ENCODE peak calls at places on chromosome 19, in nine cellular contexts. P, T, F, B, R, Y, N, X and A are unnamed samples. For H3K4me1, the result is how much of the 10 kb centered on the place peaks cover.

GRCh38 chr19:55643003-55643732 is at the start of gene ZNF581:
- DNase-seq in T (peak), Y (peak), X (peak), B (peak), R (peak), F (peak), N (peak), P (peak), A (peak)

GRCh38 chr19:11693505-11694499 is 44.9 kb downstream of the ZNF823 start:
- DNase-seq in P (no peak), Y (no peak), T (no peak), B (peak), F (no peak), N (no peak), X (no peak), R (peak), A (no peak)

GRCh38 chr19:8321067-8321759 is at the start of the genes NDUFA7 and RPS28:
- DNase-seq in N (peak), F (peak), Y (peak), T (peak), P (peak), R (peak), X (peak), B (peak), A (peak)

GRCh38 chr19:34172661-34173144 is 399 bp downstream of the LSM14A start:
- DNase-seq in P (no peak), Y (no peak), N (peak), X (no peak), T (peak), F (peak), R (no peak), B (no peak), A (peak)

GRCh38 chr19:6055013-6055795 is 55.1 kb downstream of the RFX2 start:
- DNase-seq in P (no peak), F (no peak), N (no peak), T (no peak), R (no peak), Y (no peak), X (no peak), B (no peak), A (peak)

GRCh38 chr19:5141278-5141925 is 172.5 kb downstream of the KDM4B start:
- DNase-seq in Y (no peak), N (no peak), B (no peak), R (no peak), P (no peak), F (peak), X (no peak), T (peak), A (peak)

GRCh38 chr19:47545061-47545948 is 27.6 kb downstream of the ZNF541 start:
- DNase-seq in T (no peak), R (no peak), X (no peak), P (no peak), B (no peak), Y (no peak), N (no peak), F (no peak), A (no peak)

GRCh38 chr19:49434907-49435577 is 6.3 kb downstream of the SLC17A7 start:
- DNase-seq in X (peak), N (no peak), Y (no peak), R (no peak), F (no peak), B (no peak), P (no peak), T (peak), A (no peak)

GRCh38 chr19:11578342-11579142 is 1.1 kb upstream of the ACP5 start:
- DNase-seq in B (peak), F (peak), X (no peak), N (peak), Y (peak), R (peak), T (peak), P (peak), A (peak)

GRCh38 chr19:51023946-51024345 is 2.5 kb downstream of the KLK11 start:
- DNase-seq in T (no peak), N (no peak), X (no peak), R (no peak), F (no peak), Y (no peak), B (no peak), P (no peak), A (no peak)

GRCh38 chr19:1521636-1522035 is 2.2 kb upstream of the PLK5 start:
- DNase-seq in F (no peak), P (no peak), X (no peak), Y (no peak), B (no peak), N (no peak), R (no peak), T (no peak), A (no peak)

GRCh38 chr19:33740811-33741396 is 55.8 kb upstream of the KCTD15 start:
- DNase-seq in R (peak), F (no peak), P (no peak), X (peak), N (no peak), T (no peak), Y (peak), B (peak), A (peak)

GRCh38 chr19:9808855-9809646 is 9.8 kb downstream of the FBXL12 start:
- DNase-seq in F (no peak), T (no peak), B (no peak), X (no peak), N (no peak), Y (peak), R (no peak), P (no peak), A (peak)

GRCh38 chr19:21677696-21678418 is 89.5 kb downstream of the ZNF100 start:
- DNase-seq in X (no peak), F (no peak), Y (no peak), P (no peak), R (no peak), N (no peak), T (peak), B (no peak), A (no peak)

DNA sequence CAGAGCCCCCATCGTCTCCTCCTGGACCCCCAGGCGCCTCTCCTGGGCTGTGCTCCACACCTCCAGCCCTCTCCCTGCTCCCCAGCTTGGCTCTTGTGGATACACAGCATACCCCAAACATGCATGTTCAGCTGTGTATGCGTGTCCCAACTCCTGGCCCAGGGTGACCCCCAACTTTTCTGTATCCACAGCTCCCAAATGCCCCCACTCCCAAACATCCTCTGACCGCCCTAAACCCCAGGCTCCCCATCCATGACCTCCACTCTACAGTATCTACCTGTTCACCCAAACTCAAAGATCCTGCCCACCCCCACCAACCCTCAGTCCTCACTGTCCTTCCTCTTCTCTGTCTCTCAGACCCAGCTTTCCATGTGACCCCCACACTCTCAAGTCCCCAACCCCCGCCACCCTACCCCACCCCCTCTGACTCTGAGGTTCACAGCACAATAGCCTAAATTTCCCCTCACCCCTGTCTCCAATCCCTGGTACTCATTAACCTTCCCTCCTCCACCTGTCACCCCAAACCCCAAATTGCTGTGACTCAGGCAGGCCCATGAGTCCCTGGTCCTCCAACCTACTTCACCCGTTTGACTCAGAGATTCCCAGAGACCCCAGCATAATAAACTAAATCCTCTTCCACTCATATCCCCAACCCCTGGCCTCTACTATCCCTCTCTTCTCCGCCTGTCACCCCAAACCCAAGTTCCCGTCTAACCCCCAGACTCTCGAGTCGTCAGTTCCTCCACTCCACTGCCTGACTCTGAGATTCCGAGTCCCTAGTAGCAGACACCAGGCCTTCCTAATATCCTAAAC is 952 bp downstream of the UBE2M start:
- DNase-seq in R (no peak), T (no peak), Y (no peak), N (no peak), P (no peak), F (no peak), X (no peak), B (no peak), A (no peak)
- H3K4me1 ChIP-seq in R (under half), T (half or more), Y (half or more), N (under half), P (under half), F (half or more), X (under half), B (under half), A (half or more)

DNA sequence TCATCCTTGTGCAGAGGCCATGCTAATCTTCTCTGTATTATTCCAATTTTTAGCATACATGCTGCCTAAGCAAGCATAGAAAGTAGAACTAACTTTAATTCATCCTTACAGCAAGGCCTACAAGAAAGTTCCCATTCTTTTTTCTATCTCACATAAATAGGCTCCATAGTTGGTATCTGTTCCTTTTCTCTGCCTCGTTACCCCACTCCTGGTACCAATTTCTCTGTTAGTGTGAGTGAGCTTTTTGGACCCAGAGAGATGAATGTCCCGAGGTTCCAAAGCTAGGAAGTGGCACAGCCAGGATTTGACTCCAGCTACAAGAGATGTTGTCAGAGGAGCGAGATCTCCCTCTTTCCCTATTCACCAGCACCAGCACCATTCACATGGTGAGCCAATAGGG is 9.7 kb downstream of the HIF3A start:
- DNase-seq in T (no peak), P (no peak), Y (no peak), X (no peak), B (no peak), R (no peak), F (no peak), N (no peak), A (no peak)
- H3K4me1 ChIP-seq in T (under half), P (under half), Y (under half), X (under half), B (under half), R (under half), F (under half), N (under half), A (under half)

GRCh38 chr19:29665826-29666633 is 769 bp downstream of the PLEKHF1 start:
- DNase-seq in R (peak), Y (no peak), P (no peak), F (peak), T (peak), N (peak), B (peak), X (no peak), A (no peak)
- H3K4me1 ChIP-seq in R (under half), Y (half or more), P (under half), F (half or more), T (half or more), N (half or more), B (under half), X (under half), A (half or more)

DNA sequence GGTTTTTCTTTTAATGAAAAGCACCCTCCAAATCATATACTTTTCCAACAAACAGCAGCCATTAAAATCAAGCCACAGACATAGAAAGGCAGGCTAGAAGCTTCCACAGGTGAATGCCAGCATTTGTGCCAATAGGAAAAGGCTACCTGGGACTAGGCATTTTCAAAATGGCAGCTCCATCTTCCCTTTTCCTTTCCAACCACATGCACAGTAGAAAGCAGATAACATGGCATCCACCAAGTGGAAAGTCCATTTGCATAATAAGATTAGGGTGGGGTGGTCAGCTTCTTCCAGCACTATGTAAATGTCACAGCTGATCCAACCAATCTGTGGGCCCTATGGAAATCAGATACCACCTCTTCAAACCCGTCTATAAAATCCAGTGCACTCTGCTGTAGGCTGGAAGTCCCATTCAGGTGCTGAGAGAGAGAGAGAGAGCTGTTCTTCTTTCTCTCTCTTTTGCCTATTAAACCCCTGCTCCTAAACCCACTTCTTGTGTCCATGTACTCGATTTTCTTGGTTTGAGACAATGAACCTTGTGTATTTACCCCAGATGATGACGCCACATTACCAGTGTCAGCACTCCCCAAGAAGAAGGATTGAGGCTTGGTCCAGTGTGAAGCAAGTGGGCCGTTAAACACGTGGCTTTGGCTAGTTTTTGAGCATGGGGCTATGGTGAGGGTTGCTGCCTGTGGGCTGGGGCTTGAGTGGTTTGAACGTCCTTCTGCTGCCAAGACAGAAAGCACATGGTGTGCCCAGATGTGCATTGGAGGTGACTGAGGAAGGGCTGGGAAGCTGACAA is 24.2 kb upstream of the IGFL1 start:
- DNase-seq in F (no peak), X (no peak), Y (no peak), B (no peak), T (no peak), N (no peak), P (no peak), R (no peak), A (no peak)
- H3K4me1 ChIP-seq in F (under half), X (half or more), Y (under half), B (under half), T (under half), N (under half), P (under half), R (under half), A (under half)

GRCh38 chr19:45038931-45039893 is at the start of gene CLASRP:
- DNase-seq in X (peak), B (peak), T (peak), R (peak), P (peak), Y (peak), N (peak), F (peak), A (peak)

GRCh38 chr19:45040059-45040767 is 1.4 kb downstream of the CLASRP start:
- DNase-seq in X (no peak), Y (no peak), R (no peak), N (no peak), T (no peak), F (no peak), B (no peak), P (no peak), A (no peak)

GRCh38 chr19:45037393-45038169 is 1.3 kb upstream of the CLASRP start:
- DNase-seq in T (no peak), F (no peak), B (no peak), N (no peak), R (no peak), Y (no peak), P (no peak), X (no peak), A (no peak)

GRCh38 chr19:45045671-45046353 is 7.0 kb downstream of the CLASRP start:
- DNase-seq in T (no peak), R (peak), X (no peak), B (no peak), P (no peak), Y (no peak), N (no peak), F (no peak), A (no peak)

GRCh38 chr19:45041125-45041524 is 2.3 kb downstream of the CLASRP start:
- DNase-seq in P (no peak), Y (no peak), R (no peak), X (no peak), N (no peak), T (no peak), F (no peak), B (no peak), A (no peak)
- H3K4me1 ChIP-seq in P (under half), Y (under half), R (under half), X (under half), N (under half), T (half or more), F (under half), B (under half), A (under half)

GRCh38 chr19:38675611-38676010 is 28.2 kb downstream of the ACTN4 start:
- DNase-seq in N (no peak), R (no peak), Y (peak), T (no peak), P (no peak), X (no peak), F (no peak), B (no peak), A (no peak)

GRCh38 chr19:38674388-38675133 is 27.1 kb downstream of the ACTN4 start:
- DNase-seq in T (no peak), F (no peak), R (peak), Y (no peak), N (peak), B (peak), X (no peak), P (no peak), A (no peak)

GRCh38 chr19:38671654-38672053 is 24.2 kb downstream of the ACTN4 start:
- DNase-seq in R (no peak), N (no peak), X (no peak), F (no peak), P (no peak), T (no peak), B (no peak), Y (no peak), A (no peak)

GRCh38 chr19:38670921-38671398 is 23.5 kb downstream of the ACTN4 start:
- DNase-seq in B (no peak), X (peak), P (no peak), N (no peak), T (no peak), F (no peak), Y (no peak), R (peak), A (no peak)

GRCh38 chr19:38673030-38673429 is 25.6 kb downstream of the ACTN4 start:
- DNase-seq in X (no peak), B (no peak), F (no peak), P (no peak), N (no peak), R (no peak), T (no peak), Y (no peak), A (no peak)
- H3K4me1 ChIP-seq in X (half or more), B (under half), F (half or more), P (under half), N (half or more), R (half or more), T (half or more), Y (half or more), A (under half)

GRCh38 chr19:45099465-45100201 is 6.7 kb downstream of the PPP1R37 start:
- DNase-seq in B (peak), N (no peak), F (peak), P (no peak), X (no peak), R (no peak), T (no peak), Y (no peak), A (no peak)
- H3K4me1 ChIP-seq in B (under half), N (half or more), F (half or more), P (under half), X (half or more), R (under half), T (half or more), Y (under half), A (half or more)

GRCh38 chr19:18418725-18419194 is 438 bp upstream of the SSBP4 start:
- DNase-seq in P (no peak), R (no peak), T (peak), F (peak), Y (no peak), X (no peak), B (no peak), N (no peak), A (peak)
- H3K4me1 ChIP-seq in P (under half), R (under half), T (half or more), F (under half), Y (half or more), X (half or more), B (under half), N (under half), A (half or more)